ENCODE peak calls at places on chromosomes 13 and 19, in four cellular contexts. C is H1, E is HepG2, V is K562. A is an unnamed sample.

GRCh38 chr13:27919934-27920676 is at the start of gene PDX1:
- DNase-seq in C (peak; percentile 81), E (no peak), V (peak; percentile 2), A (peak; percentile 71)

GRCh38 chr13:42847891-42848663 is 66.7 kb downstream of the FAM216B start:
- DNase-seq in C (no peak), E (no peak), V (no peak), A (no peak)

GRCh38 chr19:15010497-15011255 is 31.0 kb upstream of the SLC1A6 start:
- DNase-seq in C (peak; percentile 81), E (no peak), V (no peak), A (no peak)

GRCh38 chr13:22812793-22813192 is 368.0 kb upstream of the SGCG start:
- DNase-seq in C (no peak), E (no peak), V (peak; percentile 51), A (peak; percentile 10)

GRCh38 chr19:33686687-33687541 is 65.2 kb downstream of the CHST8 start:
- DNase-seq in C (no peak), E (no peak), V (no peak), A (no peak)

GRCh38 chr19:33241530-33242101 is 16.0 kb upstream of the SLC7A10 start:
- DNase-seq in C (peak; percentile 72), E (no peak), V (peak; percentile 30), A (peak; percentile 45)

GRCh38 chr19:55528030-55528801 is 8.7 kb downstream of the SBK2 start:
- DNase-seq in C (no peak), E (peak; percentile 30), V (no peak), A (peak; percentile 64)

GRCh38 chr19:1213391-1214286 is 8.1 kb downstream of the STK11 start:
- DNase-seq in C (no peak), E (no peak), V (no peak), A (no peak)

GRCh38 chr19:18294467-18294864 is 13.0 kb upstream of the JUND start:
- DNase-seq in C (no peak), E (no peak), V (no peak), A (no peak)

GRCh38 chr13:25141042-25141441 is 31.0 kb downstream of the AMER2 start:
- DNase-seq in C (no peak), E (no peak), V (no peak), A (no peak)

GRCh38 chr13:21033224-21033855 is 28.0 kb downstream of the LATS2 start:
- DNase-seq in C (no peak), E (no peak), V (no peak), A (no peak)

GRCh38 chr13:28052945-28053344 is 47.4 kb downstream of the FLT3 start:
- DNase-seq in C (no peak), E (no peak), V (no peak), A (no peak)

GRCh38 chr13:73702419-73703071 is 431.7 kb downstream of the KLF12 start:
- DNase-seq in C (no peak), E (no peak), V (no peak), A (no peak)

GRCh38 chr19:58563034-58563573 is 4.7 kb upstream of the UBE2M start:
- DNase-seq in C (no peak), E (no peak), V (no peak), A (no peak)

GRCh38 chr19:19053508-19054314 is 10.1 kb upstream of the SLC25A42 start:
- DNase-seq in C (peak; percentile 84), E (peak; percentile 50), V (peak; percentile 83), A (peak; percentile 57)

GRCh38 chr19:49019242-49019932 is 2.5 kb upstream of the LHB start:
- DNase-seq in C (peak; percentile 92), E (peak; percentile 67), V (peak; percentile 91), A (peak; percentile 74)

GRCh38 chr13:59790626-59791025 is 373.1 kb downstream of the DIAPH3 start:
- DNase-seq in C (no peak), E (no peak), V (no peak), A (no peak)

GRCh38 chr19:41356984-41357739 is 3.4 kb upstream of the TGFB1 start:
- DNase-seq in C (no peak), E (no peak), V (no peak), A (no peak)

GRCh38 chr19:2282062-2282861 is at the start of gene PEAK3:
- DNase-seq in C (peak; percentile 79), E (no peak), V (peak; percentile 75), A (no peak)

GRCh38 chr13:48738261-48738755 is 84.6 kb downstream of the CYSLTR2 start:
- DNase-seq in C (no peak), E (no peak), V (no peak), A (no peak)

GRCh38 chr13:27006519-27007161 is 165.0 kb downstream of the USP12 start:
- DNase-seq in C (peak; percentile 68), E (no peak), V (no peak), A (no peak)

GRCh38 chr19:1941146-1942077 is at the start of gene CSNK1G2:
- DNase-seq in C (no peak), E (no peak), V (no peak), A (no peak)

GRCh38 chr13:69595181-69595580 is 512.4 kb upstream of the ATXN8OS start:
- DNase-seq in C (no peak), E (no peak), V (no peak), A (no peak)

GRCh38 chr19:16061943-16062342 is 14.4 kb upstream of the TPM4 start:
- DNase-seq in C (no peak), E (no peak), V (no peak), A (no peak)

GRCh38 chr13:44402902-44403719 is 29.5 kb downstream of the SERP2 start:
- DNase-seq in C (no peak), E (no peak), V (no peak), A (no peak)

GRCh38 chr13:67632590-67632989 is 402.5 kb upstream of the PCDH9 start:
- DNase-seq in C (no peak), E (no peak), V (no peak), A (no peak)

GRCh38 chr13:52726258-52726657 is 13.4 kb downstream of the CNMD start:
- DNase-seq in C (no peak), E (no peak), V (no peak), A (no peak)

GRCh38 chr19:54035215-54036178 is 28.2 kb downstream of the VSTM1 start:
- DNase-seq in C (no peak), E (no peak), V (no peak), A (no peak)

GRCh38 chr13:98225036-98225940 is 48.2 kb upstream of the RNF113B start:
- DNase-seq in C (no peak), E (no peak), V (no peak), A (no peak)

GRCh38 chr13:97366172-97366688 is 67.7 kb upstream of the RAP2A start:
- DNase-seq in C (no peak), E (no peak), V (no peak), A (no peak)

GRCh38 chr19:918481-919156 is 1.5 kb downstream of the KISS1R start:
- DNase-seq in C (no peak), E (no peak), V (no peak), A (no peak)

DNA sequence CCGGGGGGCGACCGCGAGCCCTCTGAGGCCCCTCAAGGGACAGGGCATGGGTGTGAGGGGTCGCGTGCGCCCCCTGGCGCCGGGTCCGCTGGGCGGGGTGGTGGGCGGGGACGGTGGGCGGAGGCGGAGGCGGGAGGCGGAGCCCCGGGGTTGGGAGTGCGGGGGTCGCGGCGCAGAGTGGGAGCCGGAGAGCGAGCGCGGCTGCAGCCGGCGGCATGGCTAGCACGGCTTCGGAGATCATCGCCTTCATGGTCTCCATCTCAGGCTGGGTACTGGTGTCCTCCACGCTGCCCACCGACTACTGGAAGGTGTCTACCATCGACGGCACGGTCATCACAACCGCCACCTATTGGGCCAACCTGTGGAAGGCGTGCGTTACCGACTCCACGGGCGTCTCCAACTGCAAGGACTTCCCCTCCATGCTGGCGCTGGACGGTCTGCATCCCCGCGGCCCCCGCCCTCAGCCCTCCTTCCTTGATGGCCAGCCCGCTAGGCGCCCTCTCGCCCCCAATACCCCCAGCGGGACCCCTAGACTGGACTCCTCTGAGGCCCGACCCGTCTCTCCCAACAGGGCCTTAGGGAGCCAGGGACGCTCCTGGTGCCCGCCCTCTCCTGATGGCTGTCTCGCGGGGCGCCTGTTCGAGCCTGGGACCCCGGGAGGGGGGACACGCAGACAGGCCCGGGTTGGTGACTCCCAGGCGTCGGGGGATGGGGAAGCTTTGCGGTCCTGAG is at the start of gene CLDN10:
- DNase-seq in C (peak; percentile 94), E (no peak), V (no peak), A (peak; percentile 24)
- TF ChIP-seq PHF8 in C (peak; percentile 49), E (no peak), V (no peak), A (no peak)

DNA sequence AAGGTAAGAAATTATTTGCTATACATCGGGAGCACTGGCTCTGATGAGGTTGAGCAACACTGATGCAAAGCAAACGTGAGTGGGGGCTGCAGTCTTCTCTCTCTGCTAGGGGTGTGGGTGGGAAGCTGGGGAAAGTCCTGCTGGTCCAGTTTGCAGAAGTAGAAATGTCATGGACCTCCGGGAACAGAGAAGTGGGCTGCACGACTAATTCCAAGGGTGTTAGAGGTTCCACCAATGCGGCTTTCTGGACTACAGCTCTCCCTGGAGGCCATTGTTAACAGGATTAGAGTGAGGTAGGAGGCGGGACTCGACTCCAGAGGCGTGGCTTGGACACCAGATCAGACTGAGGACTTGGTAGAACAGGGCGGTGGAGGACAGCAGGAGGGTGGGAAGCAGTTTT is 5.7 kb upstream of the FBXO27 start:
- DNase-seq in C (peak; percentile 67), E (peak; percentile 61), V (peak; percentile 84), A (peak; percentile 99)
- TF ChIP-seq RAD21 in C (peak; percentile 46), E (peak; percentile 32), V (peak; percentile 62), A (peak; percentile 71)

GRCh38 chr13:105956891-105957290 is 578.6 kb downstream of the EFNB2 start:
- DNase-seq in C (no peak), E (no peak), V (no peak), A (no peak)
- TF ChIP-seq MAFK in C (no peak), E (no peak), V (no peak), A (no peak)

DNA sequence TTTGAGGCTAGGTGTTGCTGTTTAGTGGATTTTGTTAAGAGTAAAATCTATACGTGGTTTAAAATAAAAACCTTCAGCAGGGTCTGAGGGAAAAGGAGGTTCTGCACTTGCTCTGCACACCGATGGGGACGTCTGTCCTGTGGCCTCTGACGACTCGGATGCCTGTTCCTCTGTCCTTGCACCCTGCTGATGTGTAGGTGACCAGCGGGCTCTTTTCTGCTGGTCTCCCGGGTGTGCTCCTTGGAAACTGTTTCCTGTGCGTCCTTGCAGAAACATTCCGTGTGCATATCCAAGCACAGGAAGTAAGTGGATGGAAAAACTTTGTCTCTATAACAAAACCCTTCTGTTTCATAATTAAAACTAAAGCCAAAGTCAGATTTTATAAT is 3.8 kb downstream of the ATP4B start:
- DNase-seq in C (no peak), E (no peak), V (no peak), A (no peak)
- TF ChIP-seq PHF8 in C (no peak), E (no peak), V (no peak), A (no peak)

GRCh38 chr13:32538234-32538620 is 368 bp downstream of the N4BP2L2 start:
- DNase-seq in C (peak; percentile 46), E (peak; percentile 76), V (no peak), A (no peak)
- TF ChIP-seq RAD21 in C (no peak), E (no peak), V (no peak), A (no peak)

GRCh38 chr19:44588753-44589112 is 24.6 kb upstream of the IGSF23 start:
- DNase-seq in C (no peak), E (no peak), V (no peak), A (peak; percentile 49)

GRCh38 chr19:44582581-44583265 is 30.6 kb upstream of the IGSF23 start:
- DNase-seq in C (peak; percentile 91), E (no peak), V (peak; percentile 77), A (peak; percentile 65)

GRCh38 chr19:44587863-44588752 is 25.3 kb upstream of the IGSF23 start:
- DNase-seq in C (no peak), E (peak; percentile 51), V (peak; percentile 80), A (peak; percentile 84)

GRCh38 chr19:44581288-44581687 is 32.1 kb upstream of the IGSF23 start:
- DNase-seq in C (no peak), E (no peak), V (no peak), A (no peak)

GRCh38 chr19:44585371-44586141 is 27.8 kb upstream of the IGSF23 start:
- DNase-seq in C (no peak), E (no peak), V (no peak), A (no peak)
- TF ChIP-seq MAFK in C (no peak), E (no peak), V (no peak), A (no peak)

A was measured in A549.